ENCODE peak calls at places on chromosome 11, in four cellular contexts. B is MCF 10A, P is NB4, D is B cell. R is an unnamed sample.

GRCh38 chr11:93655581-93656255 is 5.8 kb upstream of the CEP295 start:
- DNase-seq in P (no peak), D (no peak), B (no peak), R (no peak)

GRCh38 chr11:70467196-70468085 is 69.1 kb downstream of the CTTN start:
- DNase-seq in P (peak; percentile 61), B (peak; percentile 64), D (peak; percentile 27), R (no peak)

GRCh38 chr11:36509265-36509664 is 807 bp downstream of the TRAF6 start:
- DNase-seq in D (peak; percentile 46), P (peak; percentile 37), B (peak; percentile 34), R (no peak)

GRCh38 chr11:81644239-81644840 is 1089.3 kb downstream of the FAM181B start:
- DNase-seq in B (peak; percentile 58), P (peak; percentile 70), D (peak; percentile 28), R (peak; percentile 3)

GRCh38 chr11:118202599-118203422 is 22.0 kb downstream of the JAML start:
- DNase-seq in B (no peak), P (no peak), D (no peak), R (no peak)

GRCh38 chr11:15148181-15148580 is 33.5 kb downstream of the INSC start:
- DNase-seq in D (no peak), P (no peak), B (no peak), R (no peak)

GRCh38 chr11:115724709-115725108 is 220.5 kb upstream of the CADM1 start:
- DNase-seq in D (no peak), P (no peak), B (no peak), R (no peak)

GRCh38 chr11:120209750-120210650 is 832 bp upstream of the OAF start:
- DNase-seq in B (no peak), D (no peak), P (no peak), R (no peak)

DNA sequence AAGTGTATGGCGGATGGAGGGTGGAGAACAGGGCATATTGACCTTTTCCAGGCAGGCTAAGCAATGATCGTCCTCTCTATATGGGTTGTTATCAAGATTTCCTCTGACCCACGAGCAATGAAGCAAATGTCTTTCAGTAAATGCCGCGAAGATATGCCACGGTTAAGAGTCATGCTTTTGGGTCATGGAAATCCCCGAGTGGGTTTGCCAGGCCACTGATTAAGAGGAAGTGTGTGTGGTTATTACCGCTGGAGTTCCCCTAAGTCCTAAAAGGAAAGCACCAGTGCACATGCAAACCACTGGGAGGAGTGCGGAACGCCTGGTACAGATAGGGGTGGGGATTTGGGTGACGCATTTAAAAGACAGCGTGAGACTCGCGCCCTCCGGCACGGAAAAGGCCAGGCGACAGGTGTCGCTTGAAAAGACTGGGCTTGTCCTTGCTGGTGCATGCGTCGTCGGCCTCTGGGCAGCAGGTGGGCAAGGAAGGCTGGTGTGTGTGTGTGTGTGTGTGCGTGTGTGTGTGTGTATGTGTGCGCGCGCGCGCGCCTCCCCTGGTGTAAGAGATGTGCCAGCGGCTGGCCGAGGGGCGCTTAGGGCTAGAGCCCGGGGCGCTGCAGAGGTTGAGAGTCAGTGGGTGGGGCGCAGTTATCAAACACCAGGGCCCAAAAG is at the start of gene BIRC3:
- DNase-seq in P (peak; percentile 87), B (peak; percentile 96), D (peak; percentile 96), R (peak; percentile 99)
- TF ChIP-seq CTCF in P (peak; percentile 9), B (no peak), D (no peak), R (peak; percentile 30)

GRCh38 chr11:84993386-84993785 is 633.8 kb downstream of the DLG2 start:
- DNase-seq in D (no peak), B (no peak), P (peak; percentile 42), R (no peak)
- TF ChIP-seq CTCF in D (no peak), B (peak; percentile 26), P (peak; percentile 55), R (peak; percentile 48)

DNA sequence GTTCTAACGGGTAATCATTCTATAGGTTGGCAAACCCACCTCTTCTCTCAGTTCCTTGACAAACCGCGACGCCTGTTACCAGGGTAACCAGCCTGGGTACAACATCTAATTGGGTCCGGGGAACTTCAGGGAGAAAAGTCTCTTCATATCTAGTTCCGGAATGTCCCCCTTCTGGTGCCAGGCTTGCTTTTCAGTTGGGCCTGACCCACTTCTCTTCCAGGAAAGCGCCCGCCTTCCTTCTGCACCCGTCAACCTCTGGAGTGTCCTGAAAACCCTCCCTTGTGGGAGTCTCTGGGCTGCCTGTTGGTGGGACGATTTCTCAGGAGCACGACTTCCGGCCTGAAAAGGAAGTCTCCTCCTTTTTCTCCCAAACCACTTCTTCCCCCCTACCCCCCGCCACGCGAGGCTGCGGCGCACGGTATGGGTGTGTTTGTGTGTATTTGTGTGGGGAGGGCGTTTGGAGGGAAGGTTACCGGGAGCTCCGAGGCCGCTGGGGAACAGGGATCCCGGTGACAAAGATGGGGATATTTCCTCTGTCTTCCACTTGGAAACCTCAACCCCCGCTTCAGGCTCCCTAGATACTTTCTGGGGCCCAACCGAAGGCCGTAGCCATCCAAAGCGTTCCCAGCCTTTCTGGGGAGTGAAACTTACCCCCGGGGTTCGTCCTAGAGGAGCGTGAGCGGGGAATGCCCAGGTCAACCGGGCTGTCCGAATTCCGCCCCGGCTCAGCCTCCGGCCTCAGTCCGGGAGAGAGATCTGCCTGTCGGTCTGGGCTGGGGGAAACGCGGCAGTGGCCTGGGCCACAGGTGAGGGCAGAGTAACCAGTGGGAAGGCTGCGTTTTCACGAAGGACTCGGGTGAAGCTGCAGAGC is at the start of the genes NKAPD1 and PIH1D2:
- DNase-seq in B (peak; percentile 82), P (peak; percentile 91), D (peak; percentile 88), R (peak; percentile 77)
- TF ChIP-seq CTCF in B (no peak), P (no peak), D (peak; percentile 23), R (no peak)

DNA sequence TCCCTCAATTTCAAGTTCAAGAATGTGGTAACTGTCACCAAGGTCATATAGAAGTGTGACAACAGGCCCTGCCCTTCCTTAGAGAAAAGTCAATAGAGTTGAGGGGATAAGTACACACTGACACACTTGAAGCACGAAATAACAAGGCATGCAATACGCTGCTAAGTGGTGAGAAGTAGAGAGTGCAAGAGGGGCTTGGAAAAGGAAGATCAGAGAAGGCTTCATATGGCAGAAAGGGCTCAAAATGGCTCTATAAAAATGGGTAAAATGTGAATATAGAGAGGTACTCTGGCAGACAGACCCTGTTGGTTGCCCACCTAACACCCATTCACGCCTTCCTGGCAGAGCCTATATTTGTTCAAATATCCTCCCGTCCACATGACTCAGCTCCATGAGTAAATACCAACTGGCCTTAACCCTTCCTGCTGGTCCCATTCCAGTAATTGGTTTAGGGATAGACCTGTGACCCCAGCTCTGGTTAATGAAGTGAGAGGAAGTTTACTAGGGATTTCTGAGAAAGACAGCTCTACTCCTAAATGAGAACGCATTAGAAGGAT is 38.8 kb upstream of the CCDC34 start:
- DNase-seq in D (no peak), P (no peak), B (peak; percentile 46), R (no peak)
- TF ChIP-seq CTCF in D (no peak), P (no peak), B (no peak), R (no peak)

GRCh38 chr11:24779791-24780190 is 282.9 kb downstream of the LUZP2 start:
- DNase-seq in D (no peak), B (peak; percentile 12), P (no peak), R (no peak)
- TF ChIP-seq CTCF in D (no peak), B (no peak), P (no peak), R (no peak)

R was measured in GM12864.